ENCODE peak calls at places on chromosomes 12 and 14, in four cellular contexts. K is IMR-90, T is mesendoderm, Z is H1. Y is an unnamed sample.

GRCh38 chr14:37143500-37143874 is 28.9 kb downstream of the SLC25A21 start:
- DNase-seq in K (no peak), T (no peak), Z (no peak), Y (no peak)

GRCh38 chr12:81517296-81517695 is 241.9 kb downstream of the PPFIA2 start:
- DNase-seq in K (no peak), T (no peak), Z (no peak), Y (no peak)

GRCh38 chr14:94163806-94164205 is 10.3 kb upstream of the PPP4R4 start:
- DNase-seq in K (no peak), T (peak), Z (no peak), Y (no peak)

GRCh38 chr12:128381537-128381936 is 114.6 kb downstream of the TMEM132C start:
- DNase-seq in K (no peak), T (peak), Z (no peak), Y (peak)

GRCh38 chr14:51724650-51725049 is 72.9 kb downstream of the FRMD6 start:
- DNase-seq in K (peak), T (no peak), Z (no peak), Y (no peak)

GRCh38 chr12:96141216-96141944 is 52.8 kb upstream of the ELK3 start:
- DNase-seq in K (peak), T (no peak), Z (no peak), Y (no peak)

GRCh38 chr14:93155667-93156066 is 29.0 kb downstream of the MOAP1 start:
- DNase-seq in K (no peak), T (no peak), Z (no peak), Y (no peak)

GRCh38 chr12:101608301-101609133 is 13.7 kb downstream of the MYBPC1 start:
- DNase-seq in K (no peak), T (no peak), Z (no peak), Y (no peak)

GRCh38 chr12:42588981-42589464 is 523 bp downstream of the PRICKLE1 start:
- DNase-seq in K (peak), T (peak), Z (peak), Y (peak)

GRCh38 chr12:101781834-101782543 is 42.7 kb upstream of the SYCP3 start:
- DNase-seq in K (peak), T (no peak), Z (no peak), Y (no peak)

GRCh38 chr12:28872654-28873268 is 276.3 kb upstream of the FAR2 start:
- DNase-seq in K (peak), T (peak), Z (peak), Y (peak)

GRCh38 chr12:88529531-88530488 is 50.5 kb downstream of the KITLG start:
- DNase-seq in K (no peak), T (peak), Z (no peak), Y (no peak)

GRCh38 chr14:24397639-24398297 is 1.0 kb upstream of the NYNRIN start:
- DNase-seq in K (no peak), T (no peak), Z (no peak), Y (no peak)

GRCh38 chr12:91877461-91878230 is 268.0 kb downstream of the BTG1 start:
- DNase-seq in K (no peak), T (no peak), Z (no peak), Y (no peak)

GRCh38 chr12:71552728-71553501 is 110.7 kb downstream of the ZFC3H1 start:
- DNase-seq in K (no peak), T (peak), Z (no peak), Y (no peak)

GRCh38 chr12:6552140-6552551 is 3.7 kb downstream of the IFFO1 start:
- DNase-seq in K (no peak), T (no peak), Z (no peak), Y (peak)

GRCh38 chr12:50120953-50121352 is 8.9 kb downstream of the COX14 start:
- DNase-seq in K (no peak), T (no peak), Z (no peak), Y (no peak)

GRCh38 chr12:69074559-69075349 is 141.8 kb upstream of the CPM start:
- DNase-seq in K (no peak), T (no peak), Z (no peak), Y (no peak)

GRCh38 chr12:48712209-48712608 is 4.3 kb downstream of the CCNT1 start:
- DNase-seq in K (no peak), T (no peak), Z (no peak), Y (no peak)

GRCh38 chr14:64979336-64980074 is 7.2 kb upstream of the FNTB start:
- DNase-seq in K (peak), T (peak), Z (no peak), Y (no peak)

DNA sequence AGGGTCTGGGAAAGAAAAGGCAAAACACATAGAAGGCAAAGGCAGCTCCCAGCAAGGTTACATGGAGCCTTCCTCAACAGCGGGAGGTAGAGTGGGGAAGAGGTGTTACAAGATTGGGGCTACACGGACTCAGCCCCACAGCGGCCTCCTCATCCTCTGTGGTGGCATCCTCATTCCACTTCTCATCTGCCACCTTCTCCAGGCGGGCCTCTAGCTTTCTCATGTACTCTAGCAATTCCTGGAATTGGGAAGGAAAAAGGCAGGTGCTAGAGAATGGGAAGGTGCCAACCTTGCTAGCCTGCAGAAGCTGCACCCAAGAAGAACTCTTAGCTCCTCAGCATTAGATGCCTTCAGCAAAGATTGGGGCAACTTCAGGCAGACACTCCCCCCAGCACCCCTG is 13.2 kb downstream of the CALCOCO1 start:
- DNase-seq in K (no peak), T (no peak), Z (no peak), Y (no peak)
- H3K56ac ChIP-seq in K (no peak), T (no peak), Z (no peak), Y (no peak)

GRCh38 chr14:54166049-54166950 is 209.7 kb upstream of the BMP4 start:
- DNase-seq in K (no peak), T (no peak), Z (no peak), Y (no peak)
- H2AK5ac ChIP-seq in K (no peak), T (no peak), Z (no peak), Y (no peak)

DNA sequence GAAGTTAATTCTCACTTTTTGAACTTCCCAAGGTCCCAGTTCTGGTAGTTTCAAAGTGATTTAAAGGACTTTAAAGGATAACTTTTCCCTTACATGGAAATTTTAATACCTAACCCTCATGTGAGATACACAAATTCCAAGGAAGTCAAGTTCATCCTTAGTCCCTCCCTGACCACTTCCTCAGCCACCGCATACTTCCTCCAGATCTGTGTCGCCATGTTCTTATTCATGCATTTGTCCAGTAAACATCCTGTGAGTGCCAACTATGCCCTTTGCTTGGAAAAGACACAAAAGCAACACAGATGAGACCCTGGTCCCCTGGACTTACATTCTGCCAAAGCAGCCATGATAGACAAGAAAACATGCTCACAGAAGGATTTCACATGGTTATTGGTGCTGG is 206.6 kb downstream of the KSR2 start:
- DNase-seq in K (no peak), T (no peak), Z (no peak), Y (no peak)
- H3K56ac ChIP-seq in K (no peak), T (no peak), Z (no peak), Y (no peak)

DNA sequence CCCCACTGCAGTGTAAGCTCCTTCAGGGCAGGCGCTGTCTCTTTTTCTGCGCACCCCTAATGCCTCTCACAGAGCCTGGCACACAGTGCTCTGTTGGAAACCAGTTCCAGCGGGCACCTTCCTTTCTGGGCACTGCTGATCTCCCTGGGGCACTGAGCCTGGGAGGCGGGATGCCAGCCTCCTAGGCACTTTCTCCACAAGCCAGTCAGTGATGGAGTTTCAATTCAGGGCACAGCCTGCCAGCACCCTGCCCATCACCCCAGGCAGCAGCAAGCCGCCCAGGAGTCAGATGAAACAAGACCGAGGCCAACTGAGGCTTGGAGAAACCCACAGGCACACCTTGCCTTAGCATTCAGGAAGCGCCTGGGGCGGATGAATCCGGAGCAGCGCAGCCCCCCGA is 5.7 kb upstream of the CTDSP2 start:
- DNase-seq in K (no peak), T (no peak), Z (no peak), Y (peak)
- H2AK5ac ChIP-seq in K (peak), T (peak), Z (peak), Y (no peak)

DNA sequence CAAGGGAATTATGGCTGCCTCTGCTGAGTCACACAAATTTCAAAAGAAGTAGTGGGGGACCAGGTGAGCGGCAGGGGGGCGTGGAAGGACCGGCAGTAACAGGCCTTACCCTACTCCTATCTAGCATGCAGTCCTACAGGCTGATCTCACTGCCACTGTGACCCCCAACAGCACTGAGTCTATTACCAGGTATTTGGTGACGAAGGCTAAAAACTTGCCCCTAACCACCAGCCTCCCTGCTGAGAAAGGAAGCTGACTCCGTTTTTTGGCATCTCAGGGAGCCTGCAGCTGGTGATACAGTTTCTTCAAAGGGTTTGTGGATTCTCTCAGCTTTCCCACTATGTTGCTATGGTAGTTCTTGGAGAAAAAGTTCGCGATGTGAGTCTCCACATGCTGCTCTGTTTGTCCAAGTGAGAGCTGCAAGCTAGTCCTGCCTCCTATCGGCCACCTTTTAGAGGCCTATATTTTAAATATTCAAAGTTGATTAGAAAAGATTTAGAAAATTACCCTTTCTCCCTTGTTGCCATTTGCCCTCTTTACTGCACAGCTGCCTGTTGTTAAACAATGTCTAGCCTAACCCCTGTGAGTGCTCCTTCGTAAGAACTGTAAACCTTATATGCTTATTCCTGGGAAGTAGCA is 57.1 kb upstream of the SLCO1B1 start:
- DNase-seq in K (no peak), T (peak), Z (no peak), Y (peak)
- H3K56ac ChIP-seq in K (no peak), T (no peak), Z (no peak), Y (no peak)

GRCh38 chr12:57848208-57848607 is 1.7 kb upstream of the CTDSP2 start:
- DNase-seq in K (no peak), T (no peak), Z (no peak), Y (no peak)

GRCh38 chr12:57849035-57849434 is 2.5 kb upstream of the CTDSP2 start:
- DNase-seq in K (no peak), T (no peak), Z (no peak), Y (no peak)

GRCh38 chr12:57852620-57853509 is 6.3 kb upstream of the CTDSP2 start:
- DNase-seq in K (no peak), T (peak), Z (peak), Y (peak)

GRCh38 chr12:57851552-57852186 is 5.1 kb upstream of the CTDSP2 start:
- DNase-seq in K (no peak), T (no peak), Z (no peak), Y (no peak)

GRCh38 chr12:57850924-57851323 is 4.4 kb upstream of the CTDSP2 start:
- DNase-seq in K (no peak), T (no peak), Z (no peak), Y (peak)
- H2AK5ac ChIP-seq in K (no peak), T (no peak), Z (no peak), Y (no peak)

DNA sequence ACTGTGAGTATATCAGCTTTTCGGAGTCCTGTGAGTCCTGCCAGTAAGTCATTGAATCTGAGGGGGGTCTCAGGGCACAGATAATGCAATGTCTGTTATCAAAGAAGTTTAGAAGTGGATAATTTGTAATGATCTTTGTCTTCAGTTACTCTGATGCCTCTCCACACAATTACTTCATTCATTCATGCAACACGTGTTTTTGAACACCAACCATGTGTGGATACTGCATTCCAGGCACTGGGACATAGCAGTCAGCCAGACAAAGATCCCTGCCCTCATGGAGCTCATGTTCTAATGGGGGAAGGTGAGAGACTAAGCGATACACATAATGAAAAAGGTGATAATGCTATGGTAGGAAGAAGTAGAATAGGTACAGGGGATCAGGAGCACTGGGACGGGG is 60.8 kb upstream of the SCN8A start:
- DNase-seq in K (no peak), T (no peak), Z (no peak), Y (no peak)
- H3K56ac ChIP-seq in K (no peak), T (no peak), Z (no peak), Y (no peak)

DNA sequence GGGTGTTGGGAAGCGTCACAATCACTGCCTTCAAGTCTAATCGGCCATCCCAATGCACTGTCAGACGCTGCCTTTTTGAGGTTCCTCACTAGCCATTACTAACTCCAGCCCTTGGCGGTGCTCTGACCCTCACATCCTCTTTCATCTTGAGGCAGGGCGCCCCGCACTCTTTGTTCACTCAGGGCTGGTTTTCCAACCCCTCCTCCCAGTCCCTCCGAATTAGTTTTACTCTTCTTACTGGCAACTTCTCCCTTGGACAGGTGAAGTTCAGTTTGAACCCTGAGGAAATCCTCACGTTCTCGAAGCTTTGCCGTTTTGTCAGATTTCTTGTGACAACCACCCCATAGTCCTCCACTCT is 601 bp downstream of the ZC3H10 start:
- DNase-seq in K (no peak), T (no peak), Z (no peak), Y (no peak)
- H2AK5ac ChIP-seq in K (peak), T (peak), Z (no peak), Y (no peak)

DNA sequence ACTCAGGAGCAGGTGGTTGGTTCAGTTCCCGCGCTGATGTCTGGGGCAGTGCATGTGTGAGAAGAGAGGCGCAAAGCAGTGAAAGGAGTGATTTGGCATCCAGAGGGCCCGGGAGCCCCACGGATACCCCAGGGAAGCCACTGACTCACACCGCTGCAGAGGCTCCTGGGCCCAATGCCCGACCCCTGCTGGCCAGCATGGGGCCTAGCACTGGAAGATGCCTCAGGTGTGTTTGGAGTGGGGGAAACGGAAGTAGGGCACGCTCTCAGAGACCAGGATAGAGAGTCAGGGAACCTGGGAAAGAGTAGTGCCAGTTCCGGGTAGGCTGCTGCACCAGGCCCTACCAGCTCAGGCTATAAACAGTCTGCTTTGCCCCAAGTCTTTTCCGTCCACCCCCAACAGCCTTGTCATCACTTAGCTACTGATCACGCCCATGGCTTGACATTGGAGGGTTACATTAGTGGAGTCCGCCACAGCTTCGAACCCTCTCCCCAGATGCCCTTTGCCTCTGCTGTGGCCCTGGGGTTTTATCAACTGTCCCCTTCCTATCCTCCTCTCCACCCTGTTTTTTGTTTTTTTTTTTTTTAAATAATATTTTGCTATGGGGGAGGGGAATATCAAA is 9.5 kb upstream of the CSAD start:
- DNase-seq in K (peak), T (peak), Z (peak), Y (peak)
- H3K56ac ChIP-seq in K (no peak), T (peak), Z (no peak), Y (no peak)